ENCODE peak calls at places on chromosomes 2 and 18, in eight cellular contexts. W is prostate gland; N is fibroblast of pulmonary artery; L is RWPE1; F is fibroblast of lung; S is lower lobe of right lung; D is CD4-positive, alpha-beta T cell; C is omental fat pad. I is an unnamed sample.

GRCh38 chr2:221372156-221372870 is 199.8 kb downstream of the EPHA4 start:
- DNase-seq in W (no peak), N (no peak), L (no peak), F (no peak), S (no peak), D (no peak), C (no peak), I (peak)

GRCh38 chr2:221716434-221717303 is 144.6 kb upstream of the EPHA4 start:
- DNase-seq in W (no peak), N (peak), L (peak), F (no peak), S (no peak), D (no peak), C (no peak), I (no peak)

GRCh38 chr2:54353216-54353615 is 97.2 kb upstream of the TSPYL6 start:
- DNase-seq in W (no peak), N (no peak), L (no peak), F (no peak), S (no peak), D (no peak), C (no peak), I (no peak)

GRCh38 chr2:231308631-231309414 is 86.7 kb upstream of the B3GNT7 start:
- DNase-seq in W (no peak), N (peak), L (peak), F (no peak), S (no peak), D (no peak), C (no peak), I (no peak)

GRCh38 chr2:95348609-95349567 is 51.7 kb downstream of the KCNIP3 start:
- DNase-seq in W (no peak), N (peak), L (no peak), F (peak), S (no peak), D (no peak), C (no peak), I (no peak)

GRCh38 chr2:225233234-225233633 is 166.3 kb upstream of the NYAP2 start:
- DNase-seq in W (no peak), N (no peak), L (no peak), F (no peak), S (no peak), D (no peak), C (no peak), I (no peak)

GRCh38 chr18:13629841-13630747 is 96.3 kb downstream of the FAM210A start:
- DNase-seq in W (peak), N (peak), L (peak), F (peak), S (no peak), D (no peak), C (no peak), I (peak)

GRCh38 chr18:74874351-74874750 is 276.7 kb downstream of the ZNF407 start:
- DNase-seq in W (no peak), N (no peak), L (no peak), F (no peak), S (no peak), D (no peak), C (no peak), I (no peak)

GRCh38 chr2:220489116-220489515 is 861.7 kb downstream of the SLC4A3 start:
- DNase-seq in W (no peak), N (no peak), L (no peak), F (peak), S (no peak), D (no peak), C (no peak), I (no peak)

GRCh38 chr2:6080837-6081541 is 388.8 kb downstream of the SOX11 start:
- DNase-seq in W (no peak), N (no peak), L (no peak), F (no peak), S (no peak), D (no peak), C (no peak), I (peak)

GRCh38 chr2:149070681-149071355 is 32.3 kb downstream of the LYPD6B start:
- DNase-seq in W (no peak), N (no peak), L (no peak), F (no peak), S (no peak), D (no peak), C (no peak), I (no peak)

GRCh38 chr2:127047054-127047453 is 59.9 kb downstream of the BIN1 start:
- DNase-seq in W (no peak), N (no peak), L (no peak), F (no peak), S (peak), D (no peak), C (no peak), I (no peak)

GRCh38 chr2:112996635-112997034 is 8.6 kb upstream of the IL36A start:
- DNase-seq in W (no peak), N (no peak), L (no peak), F (no peak), S (no peak), D (peak), C (no peak), I (no peak)

GRCh38 chr2:4662161-4662779 is 958.9 kb downstream of the DCDC2C start:
- DNase-seq in W (no peak), N (no peak), L (no peak), F (no peak), S (no peak), D (no peak), C (no peak), I (no peak)

GRCh38 chr18:3596324-3597158 is 146.6 kb downstream of the TGIF1 start:
- DNase-seq in W (peak), N (peak), L (no peak), F (peak), S (peak), D (no peak), C (no peak), I (peak)

GRCh38 chr2:223026357-223027110 is 25.5 kb upstream of the KCNE4 start:
- DNase-seq in W (no peak), N (peak), L (no peak), F (peak), S (no peak), D (no peak), C (no peak), I (no peak)

GRCh38 chr2:217054791-217055190 is 194.9 kb upstream of the TNP1 start:
- DNase-seq in W (no peak), N (no peak), L (no peak), F (no peak), S (no peak), D (no peak), C (no peak), I (no peak)

GRCh38 chr2:225438263-225438662 is 38.8 kb downstream of the NYAP2 start:
- DNase-seq in W (no peak), N (no peak), L (no peak), F (no peak), S (no peak), D (no peak), C (no peak), I (no peak)

GRCh38 chr18:48676346-48676745 is 137.5 kb downstream of the CTIF start:
- DNase-seq in W (no peak), N (no peak), L (no peak), F (no peak), S (no peak), D (no peak), C (no peak), I (peak)

GRCh38 chr2:86704482-86704971 is 15.6 kb upstream of the RMND5A start:
- DNase-seq in W (peak), N (peak), L (peak), F (peak), S (no peak), D (no peak), C (no peak), I (no peak)

GRCh38 chr2:179917272-179917671 is 55.9 kb upstream of the ZNF385B start:
- DNase-seq in W (no peak), N (peak), L (peak), F (peak), S (no peak), D (no peak), C (no peak), I (no peak)

GRCh38 chr18:67924656-67925055 is 408.1 kb upstream of the DSEL start:
- DNase-seq in W (no peak), N (no peak), L (peak), F (no peak), S (no peak), D (no peak), C (no peak), I (no peak)

GRCh38 chr2:191026377-191026776 is 12.4 kb upstream of the STAT1 start:
- DNase-seq in W (no peak), N (no peak), L (no peak), F (no peak), S (no peak), D (no peak), C (no peak), I (no peak)

GRCh38 chr2:181393472-181393871 is 63.7 kb upstream of the ITGA4 start:
- DNase-seq in W (no peak), N (peak), L (peak), F (peak), S (no peak), D (no peak), C (no peak), I (no peak)

GRCh38 chr2:71530987-71531332 is 77.6 kb downstream of the DYSF start:
- DNase-seq in W (no peak), N (no peak), L (no peak), F (no peak), S (no peak), D (no peak), C (no peak), I (no peak)

GRCh38 chr2:102581911-102582310 is 37.4 kb upstream of the SLC9A2 start:
- DNase-seq in W (no peak), N (no peak), L (no peak), F (no peak), S (no peak), D (no peak), C (no peak), I (no peak)
- TF ChIP-seq CTCF in W (no peak), N (no peak), L (no peak), F (no peak), S (no peak), D (no peak), C (no peak), I (no peak)

GRCh38 chr18:51273435-51273834 is 76.0 kb upstream of the MEX3C start:
- DNase-seq in W (no peak), N (no peak), L (no peak), F (no peak), S (no peak), D (no peak), C (no peak), I (no peak)

GRCh38 chr18:51275712-51276473 is 78.4 kb upstream of the MEX3C start:
- DNase-seq in W (no peak), N (peak), L (no peak), F (peak), S (no peak), D (no peak), C (no peak), I (no peak)

GRCh38 chr18:51279367-51279984 is 82.0 kb upstream of the MEX3C start:
- DNase-seq in W (no peak), N (no peak), L (no peak), F (no peak), S (no peak), D (no peak), C (no peak), I (no peak)

GRCh38 chr18:51278045-51278649 is 80.7 kb upstream of the MEX3C start:
- DNase-seq in W (no peak), N (peak), L (peak), F (no peak), S (no peak), D (no peak), C (no peak), I (peak)
- TF ChIP-seq CTCF in W (no peak), N (peak), L (peak), F (peak), S (peak), D (no peak), C (no peak), I (peak)

DNA sequence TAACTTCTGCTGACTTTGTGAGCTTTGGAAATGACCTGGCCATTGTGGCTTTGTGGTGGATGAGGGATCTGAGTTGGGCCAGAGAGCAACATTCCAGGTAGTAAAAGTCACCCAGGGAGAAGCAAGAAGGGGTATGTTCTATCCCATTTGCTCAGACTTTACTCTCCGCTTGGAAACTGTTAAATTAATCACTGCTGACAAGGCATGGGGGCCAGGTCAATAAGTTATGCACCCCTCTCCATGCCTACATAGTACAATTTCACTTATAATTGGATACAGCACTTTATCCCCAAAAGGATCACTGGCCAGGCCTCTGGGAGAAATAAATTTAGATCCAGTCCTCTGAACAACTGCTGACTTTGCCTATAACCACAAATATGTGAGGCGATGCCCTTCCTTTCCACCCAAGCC is 92.1 kb downstream of the RPRM start:
- DNase-seq in W (no peak), N (no peak), L (no peak), F (no peak), S (no peak), D (no peak), C (no peak), I (no peak)
- TF ChIP-seq CTCF in W (no peak), N (no peak), L (no peak), F (no peak), S (no peak), D (no peak), C (no peak), I (no peak)

GRCh38 chr18:25137133-25137472 is 214.9 kb downstream of the ZNF521 start:
- DNase-seq in W (no peak), N (no peak), L (no peak), F (no peak), S (no peak), D (no peak), C (no peak), I (no peak)
- TF ChIP-seq CTCF in W (no peak), N (no peak), L (no peak), F (no peak), S (no peak), D (no peak), C (no peak), I (no peak)

GRCh38 chr2:114762986-114763385 is 320.5 kb downstream of the DPP10 start:
- DNase-seq in W (no peak), N (no peak), L (no peak), F (no peak), S (no peak), D (no peak), C (no peak), I (no peak)
- TF ChIP-seq CTCF in W (no peak), N (no peak), L (no peak), F (no peak), S (no peak), D (no peak), C (no peak), I (no peak)

GRCh38 chr2:2701176-2701781 is 370.2 kb upstream of the MYT1L start:
- DNase-seq in W (no peak), N (no peak), L (no peak), F (no peak), S (no peak), D (no peak), C (no peak), I (no peak)

GRCh38 chr2:2701813-2702212 is 370.7 kb upstream of the MYT1L start:
- DNase-seq in W (no peak), N (no peak), L (no peak), F (no peak), S (no peak), D (no peak), C (no peak), I (no peak)

GRCh38 chr2:2696341-2697132 is 365.5 kb upstream of the MYT1L start:
- DNase-seq in W (no peak), N (no peak), L (no peak), F (no peak), S (no peak), D (no peak), C (no peak), I (no peak)

GRCh38 chr2:2699117-2699497 is 368.0 kb upstream of the MYT1L start:
- DNase-seq in W (no peak), N (no peak), L (no peak), F (no peak), S (no peak), D (no peak), C (no peak), I (no peak)

GRCh38 chr2:2698182-2699116 is 367.4 kb upstream of the MYT1L start:
- DNase-seq in W (no peak), N (no peak), L (peak), F (no peak), S (no peak), D (no peak), C (no peak), I (peak)
- TF ChIP-seq CTCF in W (no peak), N (no peak), L (no peak), F (no peak), S (no peak), D (no peak), C (no peak), I (peak)

GRCh38 chr2:158457092-158457825 is 507 bp downstream of the PKP4 start:
- DNase-seq in W (peak), N (peak), L (peak), F (peak), S (peak), D (no peak), C (no peak), I (peak)
- TF ChIP-seq CTCF in W (no peak), N (no peak), L (no peak), F (peak), S (no peak), D (no peak), C (no peak), I (no peak)

GRCh38 chr2:192555740-192556139 is 361.0 kb upstream of the TMEFF2 start:
- DNase-seq in W (no peak), N (no peak), L (no peak), F (no peak), S (no peak), D (no peak), C (no peak), I (no peak)

GRCh38 chr2:192546566-192546965 is 351.8 kb upstream of the TMEFF2 start:
- DNase-seq in W (no peak), N (peak), L (peak), F (no peak), S (no peak), D (no peak), C (no peak), I (no peak)

GRCh38 chr2:192551760-192552159 is 357.0 kb upstream of the TMEFF2 start:
- DNase-seq in W (no peak), N (no peak), L (no peak), F (no peak), S (no peak), D (no peak), C (no peak), I (no peak)
- TF ChIP-seq CTCF in W (no peak), N (no peak), L (no peak), F (no peak), S (no peak), D (no peak), C (no peak), I (no peak)

GRCh38 chr2:12661472-12661871 is 55.3 kb upstream of the TRIB2 start:
- DNase-seq in W (no peak), N (peak), L (no peak), F (no peak), S (no peak), D (no peak), C (no peak), I (no peak)

GRCh38 chr2:12657560-12657959 is 59.2 kb upstream of the TRIB2 start:
- DNase-seq in W (no peak), N (no peak), L (no peak), F (no peak), S (no peak), D (no peak), C (no peak), I (no peak)

GRCh38 chr2:12663306-12664037 is 53.3 kb upstream of the TRIB2 start:
- DNase-seq in W (no peak), N (no peak), L (no peak), F (no peak), S (no peak), D (no peak), C (no peak), I (no peak)

GRCh38 chr2:12652723-12653122 is 64.0 kb upstream of the TRIB2 start:
- DNase-seq in W (no peak), N (no peak), L (no peak), F (no peak), S (no peak), D (no peak), C (no peak), I (no peak)

GRCh38 chr2:12658287-12658945 is 58.3 kb upstream of the TRIB2 start:
- DNase-seq in W (no peak), N (no peak), L (no peak), F (no peak), S (no peak), D (no peak), C (no peak), I (no peak)
- TF ChIP-seq CTCF in W (no peak), N (no peak), L (no peak), F (no peak), S (no peak), D (no peak), C (no peak), I (no peak)